ENCODE peak calls at places on chromosomes 3 and 15, in nine cellular contexts. T is stimulated activated CD4-positive, alpha-beta T cell treated with anti-CD3 and anti-CD28 coated beads, Interleukin-2, amount 100 ng/mL, for 48 hours; Q is cerebellum; R is activated T-helper 1 cell treated with anti-CD3 and anti-CD28 coated beads, Interleukin-2, amount 50 U/mL, for 16 hours; A is suprapubic skin; P is NCI-H460; I is choroid plexus epithelial cell; E is H54; N is Daoy. V is an unnamed sample.

GRCh38 chr3:50652709-50653108 is 22.0 kb upstream of the DOCK3 start:
- DNase-seq in E (no peak), A (no peak), I (no peak), Q (no peak), T (peak; percentile 45), N (peak; percentile 41), P (no peak), R (peak; percentile 25), V (no peak)

GRCh38 chr3:45774581-45775505 is 21.5 kb downstream of the SLC6A20 start:
- DNase-seq in R (no peak), E (no peak), A (peak; percentile 55), T (no peak), N (no peak), I (no peak), Q (no peak), P (no peak), V (no peak)

GRCh38 chr3:101249512-101249911 is 70.9 kb downstream of the IMPG2 start:
- DNase-seq in E (no peak), I (no peak), N (no peak), R (no peak), P (no peak), T (no peak), Q (no peak), A (no peak), V (no peak)

GRCh38 chr3:140843656-140844055 is 98.0 kb upstream of the SLC25A36 start:
- DNase-seq in A (no peak), P (no peak), R (no peak), T (no peak), I (no peak), N (no peak), E (no peak), Q (no peak), V (no peak)

GRCh38 chr15:63408514-63408913 is 26.9 kb upstream of the CA12 start:
- DNase-seq in A (no peak), E (no peak), P (no peak), T (no peak), I (peak; percentile 76), Q (no peak), R (no peak), N (no peak), V (no peak)

GRCh38 chr3:105686324-105686897 is 182.4 kb downstream of the CBLB start:
- DNase-seq in P (no peak), Q (peak; percentile 34), T (no peak), I (peak; percentile 59), E (no peak), A (no peak), R (no peak), N (no peak), V (peak; percentile 0)

GRCh38 chr3:56917740-56918568 is 116.2 kb upstream of the ARHGEF3 start:
- DNase-seq in I (no peak), R (no peak), N (peak; percentile 8), A (no peak), Q (no peak), T (peak; percentile 46), E (no peak), P (no peak), V (no peak)

GRCh38 chr15:55461447-55461846 is 46.6 kb downstream of the DNAAF4 start:
- DNase-seq in R (no peak), P (no peak), A (no peak), T (no peak), N (no peak), Q (no peak), E (no peak), I (no peak), V (no peak)

GRCh38 chr3:17745301-17745700 is 2.9 kb upstream of the TBC1D5 start:
- DNase-seq in A (no peak), N (no peak), P (no peak), I (no peak), T (no peak), E (no peak), Q (no peak), R (no peak), V (no peak)

GRCh38 chr3:135621184-135621931 is 344.2 kb upstream of the PPP2R3A start:
- DNase-seq in N (no peak), Q (no peak), P (no peak), E (no peak), A (no peak), I (no peak), T (no peak), R (no peak), V (no peak)